ENCODE peak calls at places on chromosomes 12 and 14, in six cellular contexts. One of them, this sample, is unnamed.

GRCh38 chr14:59698793-59699192 is 122.2 kb upstream of the CCDC175 start:
- DNase-seq in T-helper 1 cell: no peak
- DNase-seq in caudate nucleus: no peak
- DNase-seq in fibroblast of mammary gland: peak
- DNase-seq in cardiac fibroblast: peak
- DNase-seq in CD4-positive, alpha-beta T cell: no peak
- DNase-seq in this sample: no peak

GRCh38 chr12:55256831-55257230 is 12.4 kb downstream of the OR6C74 start:
- DNase-seq in CD4-positive, alpha-beta T cell: no peak
- DNase-seq in caudate nucleus: no peak
- DNase-seq in cardiac fibroblast: no peak
- DNase-seq in fibroblast of mammary gland: no peak
- DNase-seq in T-helper 1 cell: no peak
- DNase-seq in this sample: no peak

GRCh38 chr12:16568873-16569272 is 37.1 kb downstream of the LMO3 start:
- DNase-seq in caudate nucleus: no peak
- DNase-seq in cardiac fibroblast: peak
- DNase-seq in T-helper 1 cell: no peak
- DNase-seq in fibroblast of mammary gland: no peak
- DNase-seq in CD4-positive, alpha-beta T cell: no peak
- DNase-seq in this sample: no peak

GRCh38 chr12:118874698-118875548 is 106.4 kb upstream of the SRRM4 start:
- DNase-seq in caudate nucleus: no peak
- DNase-seq in CD4-positive, alpha-beta T cell: no peak
- DNase-seq in fibroblast of mammary gland: no peak
- DNase-seq in cardiac fibroblast: no peak
- DNase-seq in T-helper 1 cell: no peak
- DNase-seq in this sample: no peak

GRCh38 chr12:80472912-80473500 is 29.0 kb downstream of the PTPRQ start:
- DNase-seq in T-helper 1 cell: no peak
- DNase-seq in fibroblast of mammary gland: peak
- DNase-seq in cardiac fibroblast: peak
- DNase-seq in caudate nucleus: no peak
- DNase-seq in CD4-positive, alpha-beta T cell: no peak
- DNase-seq in this sample: no peak

GRCh38 chr12:130192667-130193345 is 30.5 kb downstream of the FZD10 start:
- DNase-seq in CD4-positive, alpha-beta T cell: no peak
- DNase-seq in fibroblast of mammary gland: no peak
- DNase-seq in caudate nucleus: no peak
- DNase-seq in cardiac fibroblast: no peak
- DNase-seq in T-helper 1 cell: no peak
- DNase-seq in this sample: no peak

GRCh38 chr14:93007225-93007997 is 84.5 kb downstream of the CHGA start:
- DNase-seq in fibroblast of mammary gland: peak
- DNase-seq in cardiac fibroblast: peak
- DNase-seq in CD4-positive, alpha-beta T cell: no peak
- DNase-seq in caudate nucleus: no peak
- DNase-seq in T-helper 1 cell: no peak
- DNase-seq in this sample: no peak

GRCh38 chr14:23727566-23728335 is 91.6 kb downstream of the DHRS2 start:
- DNase-seq in cardiac fibroblast: peak
- DNase-seq in CD4-positive, alpha-beta T cell: no peak
- DNase-seq in caudate nucleus: no peak
- DNase-seq in fibroblast of mammary gland: peak
- DNase-seq in T-helper 1 cell: no peak
- DNase-seq in this sample: no peak

GRCh38 chr14:68685419-68686211 is 107.3 kb downstream of the ZFP36L1 start:
- DNase-seq in fibroblast of mammary gland: peak
- DNase-seq in cardiac fibroblast: peak
- DNase-seq in caudate nucleus: no peak
- DNase-seq in CD4-positive, alpha-beta T cell: peak
- DNase-seq in T-helper 1 cell: peak
- DNase-seq in this sample: no peak